ENCODE peak calls at places on chromosomes 4 and X, in ten cellular contexts. T, N, Y, X, Z, O, A, R, J and W are unnamed samples.

GRCh38 chr4:109969909-109970308 is 57.2 kb downstream of the EGF start:
- DNase-seq in J (no peak), R (no peak), T (no peak), O (no peak), Y (no peak), Z (no peak), N (no peak), A (no peak), X (no peak), W (no peak)

GRCh38 chr4:159014896-159015295 is 88.0 kb upstream of the RAPGEF2 start:
- DNase-seq in X (no peak), Y (no peak), N (no peak), J (no peak), O (no peak), R (no peak), A (no peak), T (no peak), Z (no peak), W (no peak)

GRCh38 chr4:94595880-94596483 is 144.2 kb downstream of the PDLIM5 start:
- DNase-seq in O (no peak), X (no peak), J (peak; percentile 66), N (peak; percentile 32), Z (no peak), R (no peak), T (no peak), A (no peak), Y (no peak), W (no peak)

GRCh38 chr4:102693266-102693850 is 67.4 kb downstream of the MANBA start:
- DNase-seq in X (no peak), N (no peak), R (no peak), Z (no peak), A (no peak), T (no peak), Y (no peak), O (no peak), J (no peak), W (no peak)

GRCh38 chr4:6225469-6225868 is 25.1 kb upstream of the JAKMIP1 start:
- DNase-seq in A (no peak), N (no peak), J (no peak), X (no peak), T (no peak), Y (peak; percentile 70), R (no peak), Z (peak; percentile 35), O (no peak), W (no peak)

GRCh38 chr4:149897784-149898183 is 82.1 kb upstream of the IQCM start:
- DNase-seq in T (no peak), N (peak; percentile 22), J (peak; percentile 12), O (no peak), Y (no peak), Z (no peak), R (no peak), A (no peak), X (no peak), W (no peak)

GRCh38 chrX:39654183-39654925 is 443.4 kb downstream of the BCOR start:
- DNase-seq in T (no peak), N (no peak), J (no peak), X (no peak), A (no peak), O (no peak), Z (no peak), R (no peak), Y (no peak), W (no peak)

GRCh38 chrX:77502951-77503525 is 55.8 kb downstream of the FGF16 start:
- DNase-seq in R (no peak), O (no peak), Y (no peak), A (no peak), N (no peak), Z (no peak), X (no peak), J (no peak), T (no peak), W (no peak)

GRCh38 chrX:25068340-25068739 is 52.6 kb upstream of the ARX start:
- DNase-seq in T (no peak), N (no peak), Y (no peak), R (no peak), A (no peak), X (no peak), Z (no peak), J (no peak), O (no peak), W (no peak)

GRCh38 chrX:25070038-25070437 is 54.3 kb upstream of the ARX start:
- DNase-seq in Z (no peak), N (no peak), Y (no peak), X (no peak), R (no peak), A (no peak), J (no peak), O (no peak), T (no peak), W (no peak)

GRCh38 chrX:25066131-25066530 is 50.4 kb upstream of the ARX start:
- DNase-seq in O (no peak), Z (no peak), Y (no peak), R (no peak), X (no peak), T (no peak), J (no peak), N (no peak), A (no peak), W (no peak)

GRCh38 chrX:25069209-25069608 is 53.4 kb upstream of the ARX start:
- DNase-seq in Z (no peak), T (no peak), R (no peak), A (no peak), Y (no peak), N (no peak), X (no peak), O (no peak), J (no peak), W (no peak)

DNA sequence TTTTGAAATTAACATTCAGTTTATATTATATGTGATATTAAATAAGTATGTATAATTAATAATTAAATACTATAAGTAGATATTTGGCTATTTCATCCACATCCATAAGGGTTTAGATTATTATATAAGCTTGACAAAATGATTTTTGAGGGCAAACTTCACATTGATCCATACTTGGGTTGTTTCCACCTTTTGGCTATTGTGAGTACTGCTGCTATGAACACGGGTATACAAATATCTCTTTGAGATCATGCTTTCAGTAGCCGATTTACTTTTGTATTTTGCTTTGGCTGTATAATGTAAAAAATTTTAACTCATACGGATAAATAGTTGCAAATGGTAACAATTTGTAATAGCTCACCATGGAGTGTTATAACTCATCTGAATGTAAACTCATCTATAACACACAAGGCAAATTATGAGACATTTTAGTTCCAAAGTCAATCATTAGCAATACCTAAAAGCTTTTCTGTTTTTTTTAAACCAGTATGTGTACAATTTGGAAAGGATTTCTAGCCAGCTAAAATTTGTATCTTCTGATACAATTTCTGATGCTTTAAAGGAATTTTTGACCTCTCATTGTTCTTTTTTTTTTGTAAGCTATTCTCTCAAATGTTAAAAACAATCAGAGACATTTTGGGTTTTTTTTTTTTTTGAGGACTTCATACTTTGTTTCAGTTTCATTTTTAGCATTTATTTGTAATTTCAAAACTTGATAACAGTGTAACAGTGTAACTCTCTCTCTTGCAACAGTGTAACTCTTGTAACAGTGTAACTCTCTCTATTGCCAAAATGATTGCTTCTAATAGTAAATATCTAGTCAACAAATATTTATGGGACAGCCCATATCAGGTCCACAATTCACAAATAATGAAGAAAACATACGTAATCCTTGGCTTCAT is 51.8 kb upstream of the ARX start:
- DNase-seq in O (no peak), J (no peak), N (no peak), Y (no peak), X (no peak), T (no peak), Z (no peak), A (no peak), R (no peak), W (no peak)
- TF ChIP-seq CTCF in O (no peak), J (no peak), N (no peak), Y (no peak), X (no peak), T (no peak), Z (no peak), A (peak; percentile 10), R (no peak), W (no peak)

DNA sequence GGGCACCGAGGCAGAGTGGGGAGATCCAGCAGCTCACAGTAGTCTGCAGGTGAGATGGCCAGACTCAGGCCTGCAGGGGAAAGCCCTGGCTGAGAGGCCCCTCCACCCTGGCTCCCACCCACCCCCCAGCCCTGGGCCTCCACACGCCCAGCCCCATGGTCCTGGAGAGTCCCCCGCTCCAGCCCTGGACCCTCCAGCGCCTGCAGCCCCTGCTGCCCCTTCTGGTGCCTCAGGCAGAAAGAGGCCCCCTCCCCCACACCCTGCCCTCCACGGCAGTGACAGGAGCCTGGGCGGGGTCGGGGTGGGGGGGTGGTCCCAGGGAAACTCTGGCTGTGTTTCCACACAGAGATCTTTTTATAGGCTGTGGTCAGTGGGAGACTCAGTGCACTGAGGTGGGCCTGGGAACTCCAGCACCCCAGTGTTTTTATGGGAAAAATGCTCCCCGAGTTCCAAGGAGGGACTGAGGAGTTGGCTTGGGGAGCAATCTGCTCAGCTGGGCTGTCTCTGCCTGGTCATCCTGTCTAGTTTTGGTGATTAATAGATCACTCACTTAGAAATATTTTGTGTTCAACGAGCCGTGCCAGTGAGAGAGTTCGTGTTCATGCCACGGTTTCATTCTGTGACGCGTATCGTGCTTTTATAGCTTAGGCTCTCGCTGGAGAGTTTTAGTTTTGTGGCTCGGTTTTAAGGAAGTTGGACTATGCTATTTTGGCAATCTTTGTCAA is 53.1 kb upstream of the HGFAC start:
- DNase-seq in Z (peak; percentile 71), J (no peak), O (peak; percentile 42), T (no peak), N (no peak), Y (peak; percentile 84), A (no peak), X (no peak), R (peak; percentile 74), W (no peak)
- TF ChIP-seq POLR2A in Z (no peak), J (no peak), O (no peak), T (no peak), N (no peak), Y (no peak), A (no peak), X (no peak), R (no peak), W (no peak)

GRCh38 chr4:77989986-77990385 is 67.1 kb upstream of the FRAS1 start:
- DNase-seq in N (no peak), Z (no peak), T (no peak), J (no peak), O (no peak), X (no peak), R (no peak), Y (no peak), A (no peak), W (no peak)

GRCh38 chr4:77990456-77990855 is 66.7 kb upstream of the FRAS1 start:
- DNase-seq in J (no peak), Y (no peak), N (no peak), A (no peak), Z (no peak), T (no peak), R (no peak), O (no peak), X (no peak), W (no peak)

GRCh38 chr4:77996076-77996475 is 61.0 kb upstream of the FRAS1 start:
- DNase-seq in J (no peak), N (no peak), A (no peak), X (no peak), Y (no peak), R (no peak), O (no peak), Z (no peak), T (no peak), W (no peak)

GRCh38 chr4:77990904-77991358 is 66.2 kb upstream of the FRAS1 start:
- DNase-seq in X (no peak), N (no peak), R (no peak), Y (no peak), O (no peak), Z (no peak), T (no peak), A (no peak), J (no peak), W (no peak)

GRCh38 chr4:77994194-77994721 is 62.9 kb upstream of the FRAS1 start:
- DNase-seq in A (no peak), T (no peak), R (no peak), J (peak; percentile 57), N (peak; percentile 71), Y (no peak), Z (no peak), O (peak; percentile 44), X (no peak), W (no peak)
- TF ChIP-seq CTCF in A (peak; percentile 16), T (peak; percentile 39), R (peak; percentile 25), J (peak; percentile 44), N (peak; percentile 82), Y (no peak), Z (peak; percentile 12), O (peak; percentile 29), X (peak; percentile 49), W (no peak)

DNA sequence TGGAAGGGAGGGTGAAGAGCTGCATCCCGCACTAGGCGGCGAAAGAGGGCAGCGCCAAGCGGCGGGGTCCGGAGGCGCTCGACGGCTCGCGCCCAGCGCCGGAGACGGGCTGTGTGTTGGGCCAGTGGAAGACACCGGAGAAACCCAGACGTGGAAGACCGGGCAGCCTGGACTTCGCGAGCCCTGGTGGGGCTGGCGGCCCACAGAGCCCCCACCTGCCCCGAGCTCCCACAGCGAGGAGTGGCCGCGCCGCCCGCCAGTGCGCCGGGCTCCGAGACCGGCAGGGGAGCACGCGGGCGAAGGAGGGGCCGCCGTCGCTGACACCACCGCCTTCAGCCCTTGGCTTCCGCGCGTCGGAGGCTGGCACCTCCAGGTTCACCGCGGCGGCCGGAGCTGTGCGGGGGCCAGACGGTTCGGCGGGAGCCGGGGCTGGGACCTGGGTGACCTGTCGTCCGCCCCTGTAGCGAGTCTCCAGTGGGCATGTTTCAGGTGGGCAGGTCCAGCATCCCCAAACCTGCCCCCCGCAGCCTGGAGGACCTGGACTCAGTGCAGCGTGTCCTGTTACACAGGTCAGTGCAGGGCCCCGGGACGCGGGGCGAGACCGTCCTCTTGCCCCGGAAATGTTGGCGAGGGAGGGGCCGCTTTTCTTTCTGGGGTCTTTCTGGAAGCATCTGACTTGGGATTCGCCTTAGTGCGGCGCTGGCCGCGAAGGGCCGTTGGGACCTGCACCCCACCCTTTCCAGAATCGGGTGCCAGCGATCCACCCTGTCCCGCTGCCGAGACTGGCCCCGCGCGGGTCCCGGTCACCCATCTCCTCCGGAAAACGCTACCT is 9.6 kb upstream of the INTU start:
- DNase-seq in A (peak; percentile 35), R (no peak), Z (no peak), X (no peak), T (no peak), O (peak; percentile 29), Y (peak; percentile 86), N (no peak), J (peak; percentile 71), W (no peak)
- TF ChIP-seq POLR2A in A (no peak), R (no peak), Z (no peak), X (no peak), T (no peak), O (no peak), Y (no peak), N (no peak), J (no peak), W (no peak)